ENCODE peak calls at places on chromosome 15, in five cellular contexts. F, T, C, V and R are unnamed samples.

GRCh38 chr15:23648920-23649515 is 1.4 kb upstream of the MAGEL2 start:
- DNase-seq in F (no peak), T (no peak), C (peak), V (peak), R (no peak)

GRCh38 chr15:25643120-25643519 is 204.3 kb upstream of the UBE3A start:
- DNase-seq in F (no peak), T (no peak), C (no peak), V (no peak), R (no peak)

GRCh38 chr15:76961277-76962010 is 29.9 kb downstream of the RCN2 start:
- DNase-seq in F (no peak), T (peak), C (no peak), V (no peak), R (peak)

GRCh38 chr15:71051539-71051938 is 63.7 kb upstream of the THSD4 start:
- DNase-seq in F (no peak), T (no peak), C (no peak), V (no peak), R (no peak)

GRCh38 chr15:81373996-81374395 is at the start of gene TMC3:
- DNase-seq in F (no peak), T (no peak), C (no peak), V (no peak), R (no peak)

GRCh38 chr15:40787344-40787841 is 17.6 kb downstream of the C15orf62 start:
- DNase-seq in F (peak), T (no peak), C (peak), V (no peak), R (peak)

GRCh38 chr15:92714457-92715401 is 59.2 kb upstream of the FAM174B start:
- DNase-seq in F (peak), T (peak), C (peak), V (peak), R (peak)

GRCh38 chr15:57873564-57874209 is 167.2 kb downstream of the POLR2M start:
- DNase-seq in F (no peak), T (peak), C (no peak), V (no peak), R (peak)

GRCh38 chr15:88615303-88616107 is 5.6 kb upstream of the AEN start:
- DNase-seq in F (no peak), T (no peak), C (no peak), V (no peak), R (no peak)

GRCh38 chr15:98609144-98609852 is 39.0 kb upstream of the IGF1R start:
- DNase-seq in F (no peak), T (no peak), C (no peak), V (no peak), R (peak)

GRCh38 chr15:48547305-48547704 is 98.2 kb downstream of the FBN1 start:
- DNase-seq in F (no peak), T (peak), C (no peak), V (no peak), R (peak)

GRCh38 chr15:31145271-31145911 is 43.9 kb upstream of the TRPM1 start:
- DNase-seq in F (no peak), T (no peak), C (no peak), V (no peak), R (no peak)

GRCh38 chr15:63107895-63108546 is 13.6 kb upstream of the LACTB start:
- DNase-seq in F (no peak), T (no peak), C (no peak), V (no peak), R (peak)

GRCh38 chr15:59313703-59314332 is 58.9 kb downstream of the MYO1E start:
- DNase-seq in F (no peak), T (no peak), C (no peak), V (no peak), R (no peak)

GRCh38 chr15:43095708-43096347 is 10.0 kb downstream of the UBR1 start:
- DNase-seq in F (no peak), T (no peak), C (no peak), V (no peak), R (no peak)

GRCh38 chr15:33985751-33986150 is 17.5 kb downstream of the CHRM5 start:
- DNase-seq in F (no peak), T (no peak), C (no peak), V (no peak), R (no peak)

GRCh38 chr15:65400760-65401606 is 21.8 kb downstream of the IGDCC4 start:
- DNase-seq in F (peak), T (peak), C (peak), V (peak), R (peak)

GRCh38 chr15:64681424-64682024 is 93.9 kb downstream of the RBPMS2 start:
- DNase-seq in F (no peak), T (peak), C (no peak), V (peak), R (peak)

GRCh38 chr15:37079726-37080125 is 20.6 kb downstream of the MEIS2 start:
- DNase-seq in F (no peak), T (no peak), C (no peak), V (no peak), R (no peak)

GRCh38 chr15:88630141-88630721 is 8.6 kb upstream of the ISG20 start:
- DNase-seq in F (no peak), T (peak), C (no peak), V (no peak), R (peak)

GRCh38 chr15:77821188-77821958 is 188.7 kb upstream of the LINGO1 start:
- DNase-seq in F (no peak), T (peak), C (peak), V (peak), R (peak)

GRCh38 chr15:62745621-62746180 is 296.8 kb upstream of the TPM1 start:
- DNase-seq in F (no peak), T (no peak), C (no peak), V (no peak), R (no peak)

GRCh38 chr15:88083828-88084760 is 172.4 kb downstream of the NTRK3 start:
- DNase-seq in F (no peak), T (no peak), C (no peak), V (no peak), R (no peak)

GRCh38 chr15:49697121-49697520 is 76.3 kb downstream of the DTWD1 start:
- DNase-seq in F (no peak), T (no peak), C (no peak), V (no peak), R (no peak)

GRCh38 chr15:88275804-88276203 is 19.3 kb upstream of the NTRK3 start:
- DNase-seq in F (no peak), T (no peak), C (no peak), V (no peak), R (no peak)

GRCh38 chr15:73021139-73021621 is 31.1 kb upstream of the NEO1 start:
- DNase-seq in F (no peak), T (no peak), C (no peak), V (no peak), R (no peak)

GRCh38 chr15:97189152-97189551 is 771.4 kb upstream of the ARRDC4 start:
- DNase-seq in F (no peak), T (no peak), C (no peak), V (no peak), R (no peak)

GRCh38 chr15:42723068-42723467 is 13.9 kb downstream of the CDAN1 start:
- DNase-seq in F (no peak), T (no peak), C (no peak), V (no peak), R (peak)

GRCh38 chr15:66071160-66071559 is 182.4 kb downstream of the MEGF11 start:
- DNase-seq in F (no peak), T (no peak), C (no peak), V (no peak), R (no peak)

GRCh38 chr15:41411031-41411430 is 5.9 kb upstream of the RTF1 start:
- DNase-seq in F (no peak), T (no peak), C (no peak), V (no peak), R (no peak)

GRCh38 chr15:43299411-43299810 is 31.0 kb downstream of the LCMT2 start:
- DNase-seq in F (no peak), T (no peak), C (no peak), V (no peak), R (no peak)

GRCh38 chr15:90300988-90301715 is 35.7 kb downstream of the NGRN start:
- DNase-seq in F (peak), T (peak), C (peak), V (peak), R (peak)